ENCODE peak calls at places on chromosome 1, in eight cellular contexts. One of them, this sample, is unnamed.

GRCh38 chr1:25654109-25654660 is 37.6 kb downstream of the MAN1C1 start:
- DNase-seq in activated B cell treated with CpG ODN at 0.5 μM for 24 hours: no peak
- DNase-seq in neural progenitor cell: no peak
- DNase-seq in MM.1S: no peak
- DNase-seq in neural crest cell: no peak
- DNase-seq in fibroblast of mammary gland: no peak
- DNase-seq in progenitor cell of endocrine pancreas: no peak
- DNase-seq in endothelial cell: no peak
- DNase-seq in this sample: no peak

GRCh38 chr1:15803380-15803779 is 4.1 kb downstream of the UQCRHL start:
- DNase-seq in fibroblast of mammary gland: peak
- DNase-seq in progenitor cell of endocrine pancreas: no peak
- DNase-seq in endothelial cell: peak
- DNase-seq in neural progenitor cell: peak
- DNase-seq in neural crest cell: peak
- DNase-seq in activated B cell treated with CpG ODN at 0.5 μM for 24 hours: peak
- DNase-seq in MM.1S: peak
- DNase-seq in this sample: peak

GRCh38 chr1:154859786-154860153 is 10.3 kb downstream of the KCNN3 start:
- DNase-seq in neural crest cell: no peak
- DNase-seq in fibroblast of mammary gland: no peak
- DNase-seq in MM.1S: peak
- DNase-seq in progenitor cell of endocrine pancreas: no peak
- DNase-seq in endothelial cell: no peak
- DNase-seq in activated B cell treated with CpG ODN at 0.5 μM for 24 hours: no peak
- DNase-seq in neural progenitor cell: no peak
- DNase-seq in this sample: no peak

GRCh38 chr1:191022856-191023255 is 545.2 kb upstream of the BRINP3 start:
- DNase-seq in neural crest cell: no peak
- DNase-seq in fibroblast of mammary gland: no peak
- DNase-seq in activated B cell treated with CpG ODN at 0.5 μM for 24 hours: no peak
- DNase-seq in endothelial cell: no peak
- DNase-seq in MM.1S: no peak
- DNase-seq in progenitor cell of endocrine pancreas: no peak
- DNase-seq in neural progenitor cell: no peak
- DNase-seq in this sample: no peak

GRCh38 chr1:32764826-32765545 is 52.2 kb downstream of the YARS1 start:
- DNase-seq in endothelial cell: no peak
- DNase-seq in MM.1S: no peak
- DNase-seq in activated B cell treated with CpG ODN at 0.5 μM for 24 hours: no peak
- DNase-seq in fibroblast of mammary gland: no peak
- DNase-seq in progenitor cell of endocrine pancreas: no peak
- DNase-seq in neural progenitor cell: no peak
- DNase-seq in neural crest cell: no peak
- DNase-seq in this sample: no peak

GRCh38 chr1:193275773-193276172 is 89.4 kb upstream of the B3GALT2 start:
- DNase-seq in endothelial cell: peak
- DNase-seq in activated B cell treated with CpG ODN at 0.5 μM for 24 hours: no peak
- DNase-seq in MM.1S: no peak
- DNase-seq in neural progenitor cell: peak
- DNase-seq in progenitor cell of endocrine pancreas: no peak
- DNase-seq in neural crest cell: no peak
- DNase-seq in fibroblast of mammary gland: no peak
- DNase-seq in this sample: no peak

GRCh38 chr1:97581614-97582051 is 339.2 kb downstream of the DPYD start:
- DNase-seq in neural crest cell: no peak
- DNase-seq in endothelial cell: no peak
- DNase-seq in MM.1S: no peak
- DNase-seq in fibroblast of mammary gland: peak
- DNase-seq in neural progenitor cell: peak
- DNase-seq in progenitor cell of endocrine pancreas: no peak
- DNase-seq in activated B cell treated with CpG ODN at 0.5 μM for 24 hours: no peak
- DNase-seq in this sample: no peak

GRCh38 chr1:212699104-212699838 is 369 bp downstream of the BATF3 start:
- DNase-seq in MM.1S: peak
- DNase-seq in neural crest cell: peak
- DNase-seq in fibroblast of mammary gland: peak
- DNase-seq in progenitor cell of endocrine pancreas: peak
- DNase-seq in endothelial cell: peak
- DNase-seq in neural progenitor cell: peak
- DNase-seq in activated B cell treated with CpG ODN at 0.5 μM for 24 hours: peak
- DNase-seq in this sample: peak

GRCh38 chr1:151616505-151616849 is 4.6 kb downstream of the SNX27 start:
- DNase-seq in activated B cell treated with CpG ODN at 0.5 μM for 24 hours: no peak
- DNase-seq in fibroblast of mammary gland: peak
- DNase-seq in neural crest cell: no peak
- DNase-seq in progenitor cell of endocrine pancreas: no peak
- DNase-seq in MM.1S: no peak
- DNase-seq in neural progenitor cell: no peak
- DNase-seq in endothelial cell: no peak
- DNase-seq in this sample: no peak

GRCh38 chr1:151617995-151618394 is 6.1 kb downstream of the SNX27 start:
- DNase-seq in endothelial cell: no peak
- DNase-seq in activated B cell treated with CpG ODN at 0.5 μM for 24 hours: no peak
- DNase-seq in progenitor cell of endocrine pancreas: no peak
- DNase-seq in neural crest cell: no peak
- DNase-seq in MM.1S: no peak
- DNase-seq in neural progenitor cell: no peak
- DNase-seq in fibroblast of mammary gland: no peak
- DNase-seq in this sample: no peak

GRCh38 chr1:151613275-151613867 is 1.5 kb downstream of the SNX27 start:
- DNase-seq in MM.1S: no peak
- DNase-seq in activated B cell treated with CpG ODN at 0.5 μM for 24 hours: no peak
- DNase-seq in neural crest cell: no peak
- DNase-seq in fibroblast of mammary gland: no peak
- DNase-seq in neural progenitor cell: peak
- DNase-seq in endothelial cell: no peak
- DNase-seq in progenitor cell of endocrine pancreas: no peak
- DNase-seq in this sample: no peak

GRCh38 chr1:151618470-151618869 is 6.6 kb downstream of the SNX27 start:
- DNase-seq in progenitor cell of endocrine pancreas: no peak
- DNase-seq in neural crest cell: no peak
- DNase-seq in MM.1S: no peak
- DNase-seq in endothelial cell: no peak
- DNase-seq in neural progenitor cell: no peak
- DNase-seq in fibroblast of mammary gland: no peak
- DNase-seq in activated B cell treated with CpG ODN at 0.5 μM for 24 hours: no peak
- DNase-seq in this sample: no peak

DNA sequence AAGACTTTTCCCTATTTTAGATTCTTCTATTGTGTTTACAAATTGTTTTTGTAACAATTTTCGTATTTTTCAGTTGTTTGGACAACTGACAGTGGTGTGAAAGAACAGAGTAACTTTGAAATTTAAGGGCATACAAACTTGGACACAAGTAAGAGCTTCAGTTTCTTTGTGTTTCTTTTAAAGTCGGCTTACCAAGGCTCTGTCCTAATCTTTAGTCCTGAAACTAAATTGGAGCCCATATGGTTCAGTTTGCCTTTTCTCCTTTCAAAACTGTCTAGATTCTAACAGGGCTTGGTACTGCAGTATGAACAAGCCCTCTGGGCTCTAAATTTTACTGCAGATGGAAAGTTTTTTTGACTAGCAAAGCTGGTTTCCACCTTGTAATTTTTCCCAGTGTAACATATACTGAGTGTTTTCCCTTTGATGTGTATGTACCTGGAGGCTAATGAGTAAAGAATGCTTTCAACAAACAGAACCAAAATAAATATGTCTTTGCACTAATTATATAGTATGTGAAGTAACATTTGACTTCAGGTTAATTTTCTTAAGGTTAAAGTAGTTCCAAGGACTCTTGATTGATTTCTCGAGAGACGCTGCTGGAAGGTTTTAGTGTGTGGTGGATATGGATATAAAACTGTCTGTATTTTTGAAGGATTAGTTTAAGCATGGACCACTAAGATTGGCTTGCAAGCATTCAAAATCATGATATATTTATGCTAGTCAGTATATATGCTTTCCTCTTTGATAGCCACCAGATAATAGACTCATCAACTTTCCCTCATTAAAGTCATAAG is 4.1 kb downstream of the SNX27 start:
- DNase-seq in endothelial cell: no peak
- DNase-seq in activated B cell treated with CpG ODN at 0.5 μM for 24 hours: no peak
- DNase-seq in progenitor cell of endocrine pancreas: no peak
- DNase-seq in MM.1S: no peak
- DNase-seq in neural crest cell: no peak
- DNase-seq in neural progenitor cell: no peak
- DNase-seq in fibroblast of mammary gland: no peak
- DNase-seq in this sample: no peak
- TF ChIP-seq CTCF in endothelial cell: no peak
- TF ChIP-seq CTCF in activated B cell treated with CpG ODN at 0.5 μM for 24 hours: no peak
- TF ChIP-seq CTCF in progenitor cell of endocrine pancreas: no peak
- TF ChIP-seq CTCF in MM.1S: no peak
- TF ChIP-seq CTCF in neural crest cell: no peak
- TF ChIP-seq CTCF in neural progenitor cell: no peak
- TF ChIP-seq CTCF in fibroblast of mammary gland: no peak
- TF ChIP-seq CTCF in this sample: no peak

DNA sequence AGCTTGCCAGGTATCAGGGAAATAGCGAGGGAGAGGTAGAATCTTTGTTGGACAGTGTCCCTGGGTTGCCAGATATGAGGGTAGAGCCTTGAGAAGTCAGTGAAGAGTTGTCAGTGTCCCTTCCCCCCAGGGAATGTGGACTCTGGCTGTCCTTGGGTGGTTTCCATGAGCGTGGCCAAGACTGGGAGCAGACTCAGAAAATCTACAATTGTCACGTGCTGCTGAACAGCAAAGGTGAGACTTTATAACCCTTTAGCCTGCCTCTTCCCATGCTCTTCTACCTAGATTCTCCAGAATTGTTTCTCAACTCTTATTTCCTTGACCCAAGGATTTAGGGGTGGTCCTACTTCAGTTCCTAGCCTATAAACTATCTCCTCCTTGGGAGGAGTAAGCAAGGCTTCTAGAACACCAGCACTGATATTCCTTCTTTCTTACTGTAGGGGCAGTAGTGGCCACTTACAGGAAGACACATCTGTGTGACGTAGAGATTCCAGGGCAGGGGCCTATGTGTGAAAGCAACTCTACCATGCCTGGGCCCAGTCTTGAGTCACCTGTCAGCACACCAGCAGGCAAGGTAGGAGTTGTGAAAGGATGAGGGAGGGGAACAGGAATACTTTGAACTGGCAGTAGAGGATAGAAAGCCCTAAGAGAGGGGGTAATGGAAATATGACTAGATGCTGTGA is 1.6 kb downstream of the NIT1 start:
- DNase-seq in neural progenitor cell: peak
- DNase-seq in endothelial cell: no peak
- DNase-seq in MM.1S: peak
- DNase-seq in activated B cell treated with CpG ODN at 0.5 μM for 24 hours: no peak
- DNase-seq in progenitor cell of endocrine pancreas: no peak
- DNase-seq in fibroblast of mammary gland: peak
- DNase-seq in neural crest cell: no peak
- DNase-seq in this sample: peak
- TF ChIP-seq CTCF in neural progenitor cell: peak
- TF ChIP-seq CTCF in endothelial cell: peak
- TF ChIP-seq CTCF in MM.1S: peak
- TF ChIP-seq CTCF in activated B cell treated with CpG ODN at 0.5 μM for 24 hours: no peak
- TF ChIP-seq CTCF in progenitor cell of endocrine pancreas: peak
- TF ChIP-seq CTCF in fibroblast of mammary gland: peak
- TF ChIP-seq CTCF in neural crest cell: peak
- TF ChIP-seq CTCF in this sample: peak

GRCh38 chr1:153728305-153729066 is 636 bp downstream of the INTS3 start:
- DNase-seq in neural progenitor cell: peak
- DNase-seq in fibroblast of mammary gland: peak
- DNase-seq in MM.1S: no peak
- DNase-seq in activated B cell treated with CpG ODN at 0.5 μM for 24 hours: peak
- DNase-seq in neural crest cell: peak
- DNase-seq in endothelial cell: peak
- DNase-seq in progenitor cell of endocrine pancreas: peak
- DNase-seq in this sample: no peak

GRCh38 chr1:153723687-153724086 is 4.2 kb upstream of the INTS3 start:
- DNase-seq in MM.1S: no peak
- DNase-seq in activated B cell treated with CpG ODN at 0.5 μM for 24 hours: no peak
- DNase-seq in progenitor cell of endocrine pancreas: no peak
- DNase-seq in endothelial cell: no peak
- DNase-seq in fibroblast of mammary gland: no peak
- DNase-seq in neural progenitor cell: no peak
- DNase-seq in neural crest cell: no peak
- DNase-seq in this sample: no peak

GRCh38 chr1:153730468-153730988 is 2.7 kb downstream of the INTS3 start:
- DNase-seq in MM.1S: no peak
- DNase-seq in activated B cell treated with CpG ODN at 0.5 μM for 24 hours: no peak
- DNase-seq in neural crest cell: no peak
- DNase-seq in progenitor cell of endocrine pancreas: no peak
- DNase-seq in endothelial cell: no peak
- DNase-seq in neural progenitor cell: no peak
- DNase-seq in fibroblast of mammary gland: no peak
- DNase-seq in this sample: no peak

DNA sequence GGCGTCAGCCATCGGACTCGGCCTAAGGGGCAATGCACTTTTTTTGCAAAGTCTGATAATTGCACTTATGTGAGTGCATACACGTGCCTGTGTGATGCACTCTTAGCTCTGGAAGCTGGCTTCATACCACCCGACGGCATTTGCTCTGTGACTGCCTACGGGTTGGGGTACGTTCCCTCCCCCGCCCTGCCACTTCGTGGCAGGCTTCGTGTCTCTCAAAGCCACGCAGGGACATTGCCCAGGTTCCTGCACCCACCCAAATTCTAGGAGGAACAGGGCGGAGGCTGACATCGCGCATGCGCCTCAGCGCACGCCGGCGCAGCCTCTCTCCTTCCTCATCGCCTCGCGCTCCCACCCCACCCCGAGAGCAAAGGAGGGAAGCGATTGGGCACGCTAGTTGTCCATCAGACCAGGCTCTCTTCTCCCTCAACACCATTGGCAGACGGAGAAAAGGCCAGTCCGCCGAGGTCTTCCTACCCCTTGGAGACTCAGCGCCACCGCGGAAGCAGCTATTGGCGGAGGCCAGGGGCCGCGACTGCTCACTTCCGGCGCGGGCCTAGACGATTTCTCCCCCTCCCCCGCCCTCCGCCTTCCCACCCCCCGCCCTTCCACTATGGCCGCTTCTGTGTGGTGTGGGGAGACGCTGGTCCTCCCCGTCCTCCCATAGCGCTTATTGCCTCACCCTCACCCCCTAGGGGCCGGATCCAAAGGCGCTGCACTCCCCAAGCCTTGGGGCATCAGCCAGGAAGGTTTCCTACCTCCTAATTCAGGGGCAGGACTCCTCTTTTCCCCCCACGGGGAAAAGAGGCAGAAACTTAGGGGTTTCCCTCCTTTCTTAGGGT is at the start of gene INTS3:
- DNase-seq in activated B cell treated with CpG ODN at 0.5 μM for 24 hours: peak
- DNase-seq in MM.1S: peak
- DNase-seq in endothelial cell: peak
- DNase-seq in neural progenitor cell: peak
- DNase-seq in progenitor cell of endocrine pancreas: peak
- DNase-seq in fibroblast of mammary gland: peak
- DNase-seq in neural crest cell: peak
- DNase-seq in this sample: peak
- TF ChIP-seq CTCF in activated B cell treated with CpG ODN at 0.5 μM for 24 hours: no peak
- TF ChIP-seq CTCF in MM.1S: peak
- TF ChIP-seq CTCF in endothelial cell: no peak
- TF ChIP-seq CTCF in neural progenitor cell: peak
- TF ChIP-seq CTCF in progenitor cell of endocrine pancreas: peak
- TF ChIP-seq CTCF in fibroblast of mammary gland: no peak
- TF ChIP-seq CTCF in neural crest cell: no peak
- TF ChIP-seq CTCF in this sample: no peak

DNA sequence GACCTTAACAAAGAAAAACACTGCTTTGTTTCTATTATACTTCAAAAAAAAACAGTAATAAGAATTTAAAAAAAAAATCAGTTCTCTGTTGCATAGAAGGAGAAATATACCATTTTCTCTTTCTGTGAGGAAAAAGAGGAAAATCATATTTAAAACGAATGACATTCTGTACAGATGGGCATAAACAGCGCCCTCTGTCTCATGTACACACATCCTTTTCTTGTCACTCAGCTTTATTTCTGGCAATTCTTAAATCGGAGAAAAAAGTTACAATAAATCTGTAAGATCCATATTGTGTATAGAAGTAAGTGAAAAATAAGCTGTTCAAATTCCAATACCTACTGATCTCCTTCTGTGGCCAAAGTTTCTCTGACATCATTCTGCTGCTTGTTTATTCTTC is 245.4 kb downstream of the SMYD3 start:
- DNase-seq in fibroblast of mammary gland: no peak
- DNase-seq in progenitor cell of endocrine pancreas: no peak
- DNase-seq in neural crest cell: no peak
- DNase-seq in activated B cell treated with CpG ODN at 0.5 μM for 24 hours: no peak
- DNase-seq in MM.1S: no peak
- DNase-seq in endothelial cell: no peak
- DNase-seq in neural progenitor cell: no peak
- DNase-seq in this sample: no peak
- TF ChIP-seq CTCF in fibroblast of mammary gland: peak
- TF ChIP-seq CTCF in progenitor cell of endocrine pancreas: no peak
- TF ChIP-seq CTCF in neural crest cell: no peak
- TF ChIP-seq CTCF in activated B cell treated with CpG ODN at 0.5 μM for 24 hours: no peak
- TF ChIP-seq CTCF in MM.1S: no peak
- TF ChIP-seq CTCF in endothelial cell: no peak
- TF ChIP-seq CTCF in neural progenitor cell: peak
- TF ChIP-seq CTCF in this sample: no peak